ENCODE peak calls at places on chromosomes 13 and 19, in eight cellular contexts. W is HT1080; L is stimulated activated CD8-positive, alpha-beta memory T cell treated with anti-CD3 and anti-CD28 coated beads, Interleukin-4, amount 100 ng/mL, for 4 hours; T is T follicular helper cell; J is heart left ventricle; U is D341Med; I is stimulated activated naive CD8-positive, alpha-beta T cell treated with anti-CD3 and anti-CD28 coated beads, Interleukin-15, Interleukin-2, amounts not matched to agents 100 U/mL and 50 U/mL, for 24 hours; B is left ventricle myocardium inferior. H is an unnamed sample.

GRCh38 chr19:18915639-18916038 is 3.5 kb downstream of the COPE start:
- DNase-seq in W (no peak), L (no peak), T (no peak), J (no peak), U (peak; percentile 83), I (peak; percentile 55), B (no peak), H (peak; percentile 67)

GRCh38 chr13:35157143-35157755 is 215.2 kb downstream of the NBEA start:
- DNase-seq in W (peak; percentile 56), L (no peak), T (no peak), J (no peak), U (peak; percentile 45), I (peak; percentile 13), B (no peak), H (peak; percentile 40)

GRCh38 chr13:67299731-67300130 is 69.6 kb upstream of the PCDH9 start:
- DNase-seq in W (peak; percentile 24), L (no peak), T (no peak), J (no peak), U (no peak), I (no peak), B (no peak), H (no peak)

GRCh38 chr13:74090869-74091605 is 43.2 kb downstream of the KLF12 start:
- DNase-seq in W (no peak), L (no peak), T (no peak), J (no peak), U (no peak), I (no peak), B (no peak), H (no peak)

GRCh38 chr13:52751196-52751595 is 11.6 kb upstream of the CNMD start:
- DNase-seq in W (no peak), L (no peak), T (no peak), J (no peak), U (no peak), I (no peak), B (no peak), H (no peak)

GRCh38 chr13:112744306-112745021 is 54.6 kb downstream of the ATP11A start:
- DNase-seq in W (peak; percentile 25), L (no peak), T (no peak), J (no peak), U (no peak), I (no peak), B (no peak), H (no peak)

GRCh38 chr19:35334064-35334753 is 5.2 kb downstream of the CD22 start:
- DNase-seq in W (no peak), L (no peak), T (no peak), J (peak; percentile 2), U (no peak), I (no peak), B (no peak), H (no peak)

GRCh38 chr19:40612831-40613668 is 11.9 kb downstream of the LTBP4 start:
- DNase-seq in W (no peak), L (peak; percentile 66), T (peak; percentile 50), J (peak; percentile 72), U (no peak), I (peak; percentile 91), B (no peak), H (peak; percentile 90)

GRCh38 chr13:46164661-46165060 is 17.3 kb downstream of the LCP1 start:
- DNase-seq in W (no peak), L (no peak), T (no peak), J (no peak), U (no peak), I (no peak), B (no peak), H (no peak)

GRCh38 chr19:47093841-47094240 is 19.7 kb downstream of the ZC3H4 start:
- DNase-seq in W (no peak), L (no peak), T (no peak), J (no peak), U (no peak), I (peak; percentile 55), B (no peak), H (peak; percentile 86)

GRCh38 chr19:8988204-8988603 is 22.0 kb downstream of the MUC16 start:
- DNase-seq in W (no peak), L (peak; percentile 6), T (no peak), J (no peak), U (no peak), I (peak; percentile 19), B (no peak), H (peak; percentile 61)

GRCh38 chr19:50415661-50416033 is 3.1 kb upstream of the SPIB start:
- DNase-seq in W (no peak), L (no peak), T (no peak), J (no peak), U (no peak), I (peak; percentile 63), B (peak; percentile 27), H (no peak)

GRCh38 chr19:18098891-18099622 is 1.5 kb downstream of the MAST3 start:
- DNase-seq in W (no peak), L (no peak), T (no peak), J (no peak), U (no peak), I (peak; percentile 77), B (no peak), H (peak; percentile 78)

GRCh38 chr13:76769238-76769859 is 116.9 kb downstream of the KCTD12 start:
- DNase-seq in W (peak; percentile 3), L (no peak), T (no peak), J (no peak), U (no peak), I (no peak), B (no peak), H (no peak)

GRCh38 chr13:60990032-60990733 is 425.5 kb downstream of the PCDH20 start:
- DNase-seq in W (peak; percentile 27), L (no peak), T (no peak), J (no peak), U (peak; percentile 46), I (no peak), B (no peak), H (peak; percentile 3)

GRCh38 chr19:47491358-47492136 is 7.5 kb upstream of the KPTN start:
- DNase-seq in W (no peak), L (no peak), T (no peak), J (no peak), U (no peak), I (no peak), B (no peak), H (no peak)

GRCh38 chr19:6721773-6722172 is 1.3 kb upstream of the C3 start:
- DNase-seq in W (no peak), L (no peak), T (no peak), J (no peak), U (no peak), I (no peak), B (no peak), H (no peak)

GRCh38 chr13:51249767-51250741 is 27.9 kb downstream of the FAM124A start:
- DNase-seq in W (no peak), L (no peak), T (no peak), J (no peak), U (no peak), I (no peak), B (no peak), H (no peak)

H was measured in activated CD8-positive, alpha-beta T cell treated with anti-CD3 and anti-CD28 coated beads for 36 hours.